ENCODE peak calls at places on chromosomes 12 and 14, in seven cellular contexts. T is GM12878, O is testis, R is H1, M is IMR-90, G is adrenal gland, W is thyroid gland. L is an unnamed sample.

GRCh38 chr12:111412007-111412829 is 6.5 kb downstream of the SH2B3 start:
- DNase-seq in W (peak; percentile 64), G (no peak), T (no peak), M (no peak), O (no peak), R (no peak), L (no peak)

GRCh38 chr14:64702493-64703392 is 1.5 kb upstream of the PLEKHG3 start:
- DNase-seq in M (no peak), W (peak; percentile 95), O (no peak), T (no peak), G (no peak), R (no peak), L (peak; percentile 67)

GRCh38 chr14:50831704-50832130 is 755 bp upstream of the NIN start:
- DNase-seq in W (no peak), M (no peak), R (no peak), G (no peak), O (no peak), T (no peak), L (no peak)

GRCh38 chr14:80988192-80988591 is 32.8 kb downstream of the TSHR start:
- DNase-seq in O (no peak), W (no peak), G (no peak), M (no peak), R (no peak), T (no peak), L (no peak)

GRCh38 chr12:105946541-105946940 is 192.2 kb downstream of the NUAK1 start:
- DNase-seq in G (no peak), T (no peak), R (no peak), M (peak; percentile 28), O (peak; percentile 76), W (no peak), L (no peak)

GRCh38 chr14:20530771-20531571 is 25.6 kb downstream of the RNASE10 start:
- DNase-seq in T (peak; percentile 21), R (peak; percentile 41), G (peak; percentile 71), O (peak; percentile 74), W (peak; percentile 91), M (peak; percentile 69), L (no peak)

GRCh38 chr12:20443792-20444191 is 75.5 kb downstream of the PDE3A start:
- DNase-seq in R (no peak), W (no peak), O (no peak), M (no peak), T (no peak), G (no peak), L (no peak)

GRCh38 chr12:79935624-79936040 is 735 bp upstream of the PPP1R12A start:
- DNase-seq in M (peak; percentile 39), G (no peak), R (no peak), W (peak; percentile 58), T (peak; percentile 36), O (no peak), L (no peak)

GRCh38 chr12:121465921-121466799 is 66.2 kb downstream of the RNF34 start:
- DNase-seq in O (no peak), W (no peak), G (no peak), M (no peak), R (no peak), T (no peak), L (no peak)

GRCh38 chr12:80490329-80490728 is 46.3 kb downstream of the PTPRQ start:
- DNase-seq in O (no peak), G (no peak), T (no peak), R (no peak), M (no peak), W (no peak), L (no peak)

GRCh38 chr14:72904840-72905561 is 11.1 kb upstream of the DPF3 start:
- DNase-seq in O (peak; percentile 72), M (peak; percentile 81), R (no peak), G (peak; percentile 63), T (no peak), W (peak; percentile 62), L (no peak)

GRCh38 chr12:67512061-67512460 is 136.5 kb upstream of the DYRK2 start:
- DNase-seq in O (no peak), T (no peak), G (no peak), R (no peak), W (no peak), M (no peak), L (no peak)

GRCh38 chr14:78746086-78746595 is 576.0 kb downstream of the NRXN3 start:
- DNase-seq in T (no peak), R (no peak), G (no peak), M (no peak), W (no peak), O (no peak), L (no peak)

GRCh38 chr12:58067610-58068387 is 126.4 kb downstream of the ATP23 start:
- DNase-seq in T (no peak), W (no peak), M (peak; percentile 57), O (no peak), G (no peak), R (no peak), L (no peak)

GRCh38 chr14:91586451-91586850 is 76.3 kb upstream of the PPP4R3A start:
- DNase-seq in G (no peak), T (no peak), R (no peak), M (no peak), O (no peak), W (no peak), L (no peak)

GRCh38 chr12:66497000-66497897 is 181.6 kb downstream of the GRIP1 start:
- DNase-seq in R (peak; percentile 54), W (no peak), G (no peak), T (no peak), M (no peak), O (no peak), L (no peak)

GRCh38 chr12:6295187-6295811 is 15.2 kb upstream of the PLEKHG6 start:
- DNase-seq in O (no peak), M (peak; percentile 82), T (no peak), W (no peak), R (no peak), G (no peak), L (peak; percentile 75)

GRCh38 chr12:113246478-113247122 is 25.3 kb downstream of the TPCN1 start:
- DNase-seq in T (no peak), M (peak; percentile 38), O (no peak), G (no peak), W (no peak), R (no peak), L (no peak)

GRCh38 chr14:51963164-51963733 is 26.1 kb upstream of the RTRAF start:
- DNase-seq in T (no peak), R (no peak), G (no peak), O (no peak), W (no peak), M (peak; percentile 53), L (no peak)

GRCh38 chr14:51774209-51774608 is 86.2 kb upstream of the GNG2 start:
- DNase-seq in R (no peak), G (no peak), T (no peak), O (no peak), W (no peak), M (no peak), L (no peak)

GRCh38 chr14:26281280-26281998 is 316.4 kb downstream of the NOVA1 start:
- DNase-seq in R (no peak), M (peak; percentile 87), G (no peak), W (peak; percentile 7), T (no peak), O (no peak), L (peak; percentile 21)

GRCh38 chr12:53676715-53677611 is 1.1 kb upstream of the ATP5MC2 start:
- DNase-seq in W (peak; percentile 26), R (no peak), T (no peak), M (peak; percentile 32), O (peak; percentile 61), G (peak; percentile 48), L (no peak)

GRCh38 chr12:114682920-114683708 is 861 bp downstream of the TBX3 start:
- DNase-seq in G (peak; percentile 41), O (peak; percentile 66), T (no peak), W (no peak), R (no peak), M (no peak), L (no peak)

GRCh38 chr12:114685320-114685781 is 1.4 kb upstream of the TBX3 start:
- DNase-seq in R (no peak), T (no peak), M (no peak), O (no peak), G (peak; percentile 44), W (peak; percentile 49), L (no peak)

GRCh38 chr12:114684870-114685273 is 897 bp upstream of the TBX3 start:
- DNase-seq in G (no peak), R (no peak), W (no peak), O (no peak), M (no peak), T (no peak), L (no peak)

GRCh38 chr12:114683709-114684097 is 272 bp downstream of the TBX3 start:
- DNase-seq in T (no peak), W (no peak), R (no peak), G (no peak), O (no peak), M (no peak), L (no peak)

DNA sequence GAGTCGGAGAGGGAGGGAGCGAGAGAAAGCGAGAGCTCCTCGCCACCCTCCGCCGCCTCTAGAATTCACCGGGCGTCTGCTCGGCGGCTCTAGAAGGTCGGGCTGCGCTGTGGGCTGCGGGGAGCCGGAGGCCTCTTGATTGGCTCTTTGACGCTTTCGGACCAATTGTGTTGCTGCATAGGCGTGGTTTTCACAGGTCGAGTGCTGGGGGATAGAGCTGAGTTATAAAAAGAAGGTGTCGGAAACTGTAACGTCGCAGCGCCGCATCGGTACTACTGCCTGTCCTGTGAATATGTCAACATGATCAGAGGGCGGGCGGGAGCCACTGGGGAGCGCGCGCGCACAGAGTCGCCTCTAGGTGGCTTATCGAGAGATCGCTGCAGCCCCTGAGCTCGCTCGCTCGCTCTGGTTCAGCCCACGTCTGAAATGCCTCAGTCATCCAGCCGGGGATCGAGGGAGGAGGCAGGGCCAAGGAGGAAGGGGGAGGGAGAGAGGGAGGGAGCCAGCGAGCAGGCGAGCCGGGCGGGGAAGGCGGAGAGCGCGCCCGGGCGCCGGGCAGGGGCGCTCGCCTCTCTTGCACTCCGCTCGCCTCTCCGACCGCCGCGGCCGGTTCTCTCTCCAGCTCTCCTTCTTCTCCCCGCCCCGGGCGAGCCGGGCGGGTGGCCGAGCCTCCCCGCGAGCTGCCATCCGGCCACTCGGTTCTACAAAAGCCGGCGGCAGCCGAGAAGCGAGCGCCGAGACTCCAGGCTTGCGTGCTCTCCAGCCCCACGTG is at the start of gene TBX3:
- DNase-seq in T (no peak), R (peak; percentile 88), O (peak; percentile 96), W (peak; percentile 99), M (peak; percentile 99), G (peak; percentile 95), L (peak; percentile 97)
- TF ChIP-seq POLR2A in T (no peak), R (no peak), O (peak; percentile 62), W (peak; percentile 76), M (peak; percentile 98), G (peak; percentile 92), L (peak; percentile 87)

GRCh38 chr12:107091989-107092641 is 1.2 kb downstream of the CRY1 start:
- DNase-seq in G (peak; percentile 33), R (no peak), W (peak; percentile 14), T (peak; percentile 21), O (peak; percentile 46), M (peak; percentile 97), L (peak; percentile 43)
- TF ChIP-seq CTCF in G (peak; percentile 42), R (peak; percentile 83), W (peak; percentile 78), T (peak; percentile 69), O (peak; percentile 92), M (peak; percentile 82), L (peak; percentile 93)

GRCh38 chr14:49492151-49492550 is 94.0 kb downstream of the RPS29 start:
- DNase-seq in W (no peak), O (no peak), G (no peak), T (no peak), R (no peak), M (no peak), L (no peak)
- H3K9me3 ChIP-seq in W (no peaks in the 10 kb centered on the region), O (no peaks in the 10 kb centered on the region), G (no peaks in the 10 kb centered on the region), T (no peaks in the 10 kb centered on the region), R (no peaks in the 10 kb centered on the region), M (no peaks in the 10 kb centered on the region), L (no peaks in the 10 kb centered on the region)

GRCh38 chr12:131861261-131862083 is 33.0 kb upstream of the ULK1 start:
- DNase-seq in R (no peak), W (no peak), O (no peak), T (no peak), G (no peak), M (no peak), L (no peak)
- TF ChIP-seq POLR2A in R (no peak), W (no peak), O (no peak), T (no peak), G (no peak), M (no peak), L (no peak)

L was measured in breast epithelium.